ENCODE peak calls at places on chromosome 10, in nine cellular contexts. D is CD8-positive, alpha-beta T cell; C is GM23248; L is prostate gland; R is GM23338; F is MM.1S; O is left ventricle myocardium inferior; T is esophagus squamous epithelium; N is left lung. G is an unnamed sample. For H3K4me1, the result is how much of the 10 kb centered on the place peaks cover.

GRCh38 chr10:35464805-35465456 is 128.6 kb downstream of the CCNY start:
- DNase-seq in D (no peak), C (peak), L (no peak), R (peak), F (no peak), O (no peak), T (no peak), N (no peak), G (peak)

GRCh38 chr10:19832624-19833507 is 16.6 kb downstream of the PLXDC2 start:
- DNase-seq in D (no peak), C (no peak), L (peak), R (peak), F (no peak), O (no peak), T (no peak), N (no peak), G (peak)

GRCh38 chr10:34808789-34809745 is 6.0 kb downstream of the PARD3 start:
- DNase-seq in D (no peak), C (peak), L (no peak), R (peak), F (peak), O (peak), T (no peak), N (peak), G (peak)

GRCh38 chr10:77180794-77181193 is 456.8 kb downstream of the KCNMA1 start:
- DNase-seq in D (no peak), C (peak), L (no peak), R (no peak), F (no peak), O (no peak), T (no peak), N (no peak), G (no peak)

GRCh38 chr10:34736976-34737771 is 77.9 kb downstream of the PARD3 start:
- DNase-seq in D (no peak), C (no peak), L (no peak), R (no peak), F (no peak), O (no peak), T (no peak), N (no peak), G (no peak)

GRCh38 chr10:132555648-132556575 is 18.3 kb downstream of the INPP5A start:
- DNase-seq in D (no peak), C (no peak), L (no peak), R (no peak), F (no peak), O (peak), T (no peak), N (no peak), G (no peak)

GRCh38 chr10:89440262-89440661 is 25.9 kb downstream of the IFIT5 start:
- DNase-seq in D (no peak), C (no peak), L (no peak), R (no peak), F (no peak), O (peak), T (no peak), N (peak), G (no peak)

GRCh38 chr10:103584216-103585010 is 90.9 kb downstream of the NEURL1 start:
- DNase-seq in D (peak), C (peak), L (no peak), R (peak), F (peak), O (no peak), T (no peak), N (no peak), G (no peak)

GRCh38 chr10:50470798-50471582 is 152.8 kb downstream of the SGMS1 start:
- DNase-seq in D (no peak), C (peak), L (peak), R (peak), F (no peak), O (no peak), T (no peak), N (no peak), G (peak)

GRCh38 chr10:50467209-50467608 is 156.5 kb downstream of the SGMS1 start:
- DNase-seq in D (no peak), C (no peak), L (no peak), R (no peak), F (no peak), O (no peak), T (no peak), N (no peak), G (no peak)

GRCh38 chr10:50469778-50470193 is 154.0 kb downstream of the SGMS1 start:
- DNase-seq in D (no peak), C (peak), L (no peak), R (no peak), F (no peak), O (no peak), T (no peak), N (no peak), G (no peak)

GRCh38 chr10:50470345-50470744 is 153.4 kb downstream of the SGMS1 start:
- DNase-seq in D (no peak), C (peak), L (no peak), R (peak), F (no peak), O (no peak), T (no peak), N (no peak), G (no peak)

DNA sequence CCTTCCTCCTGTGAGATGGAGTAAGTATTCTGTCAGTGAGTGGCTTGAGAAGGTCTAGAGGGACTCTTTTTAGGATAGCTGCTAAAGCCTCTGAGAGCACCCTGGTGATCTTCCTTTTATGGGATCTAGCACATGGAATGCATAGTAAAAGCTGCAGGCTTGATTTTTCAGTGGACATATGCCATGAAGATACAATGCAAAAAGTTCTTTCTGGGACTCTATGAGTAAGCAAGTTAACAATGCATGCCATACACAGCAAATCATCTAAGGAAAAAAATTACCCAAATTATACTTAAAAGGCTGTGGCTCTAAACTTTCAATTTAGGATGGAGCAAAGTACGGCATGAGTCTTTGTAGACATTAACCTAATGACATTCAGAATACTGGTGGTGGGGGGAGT is 154.5 kb downstream of the SGMS1 start:
- DNase-seq in D (no peak), C (peak), L (no peak), R (no peak), F (no peak), O (no peak), T (no peak), N (no peak), G (peak)
- H3K4me1 ChIP-seq in D (under half), C (under half), L (under half), R (under half), F (under half), O (half or more), T (under half), N (under half), G (under half)

DNA sequence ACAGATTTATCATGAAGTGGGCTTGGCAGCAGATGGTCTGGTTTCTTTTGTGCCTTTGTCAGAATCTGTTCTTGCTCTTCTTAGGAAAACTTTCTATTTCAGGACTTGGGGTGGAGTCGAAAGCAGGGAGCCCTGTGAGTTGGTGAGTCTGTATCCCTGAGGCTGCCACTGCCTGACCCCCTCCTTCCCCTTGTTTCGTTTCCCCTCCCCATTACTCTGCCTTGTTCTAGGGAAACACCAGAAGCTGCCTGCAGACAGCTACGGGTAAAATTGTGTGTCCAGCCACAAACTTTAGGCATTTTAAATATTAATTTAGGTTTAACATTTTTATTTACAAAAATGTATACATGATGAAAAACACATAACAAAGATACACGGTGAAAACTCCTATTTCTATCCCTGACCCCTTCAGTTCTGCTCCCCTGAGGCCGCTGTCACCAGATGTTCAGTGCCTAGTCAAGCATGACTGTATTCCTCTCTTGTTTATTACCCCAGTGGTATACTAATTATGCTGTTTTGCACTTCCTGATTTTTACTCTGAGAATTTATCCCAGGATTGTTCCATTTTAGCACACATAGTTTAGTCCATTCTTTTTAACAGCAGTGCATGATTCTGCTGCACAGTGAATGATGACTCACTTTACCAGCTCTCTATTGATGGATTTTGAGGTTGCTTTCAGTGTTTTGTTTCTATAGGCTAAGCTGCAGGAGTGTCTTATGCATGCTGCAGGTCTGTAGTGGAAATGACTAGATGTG is 9.1 kb downstream of the TSPAN14 start:
- DNase-seq in D (no peak), C (peak), L (no peak), R (no peak), F (no peak), O (no peak), T (no peak), N (no peak), G (peak)
- H3K4me1 ChIP-seq in D (half or more), C (half or more), L (half or more), R (half or more), F (under half), O (half or more), T (half or more), N (half or more), G (half or more)

GRCh38 chr10:79133386-79133785 is 64.6 kb downstream of the ZMIZ1 start:
- DNase-seq in D (no peak), C (no peak), L (no peak), R (no peak), F (no peak), O (no peak), T (no peak), N (no peak), G (no peak)
- H3K4me1 ChIP-seq in D (under half), C (under half), L (under half), R (half or more), F (under half), O (half or more), T (half or more), N (under half), G (half or more)

GRCh38 chr10:70300461-70300860 is 16.7 kb upstream of the NPFFR1 start:
- DNase-seq in D (no peak), C (no peak), L (no peak), R (no peak), F (no peak), O (no peak), T (no peak), N (no peak), G (no peak)
- H3K4me1 ChIP-seq in D (under half), C (under half), L (under half), R (under half), F (under half), O (under half), T (under half), N (under half), G (under half)

GRCh38 chr10:93236378-93237040 is 162.8 kb downstream of the CYP26A1 start:
- DNase-seq in D (no peak), C (no peak), L (no peak), R (no peak), F (no peak), O (no peak), T (no peak), N (no peak), G (no peak)

DNA sequence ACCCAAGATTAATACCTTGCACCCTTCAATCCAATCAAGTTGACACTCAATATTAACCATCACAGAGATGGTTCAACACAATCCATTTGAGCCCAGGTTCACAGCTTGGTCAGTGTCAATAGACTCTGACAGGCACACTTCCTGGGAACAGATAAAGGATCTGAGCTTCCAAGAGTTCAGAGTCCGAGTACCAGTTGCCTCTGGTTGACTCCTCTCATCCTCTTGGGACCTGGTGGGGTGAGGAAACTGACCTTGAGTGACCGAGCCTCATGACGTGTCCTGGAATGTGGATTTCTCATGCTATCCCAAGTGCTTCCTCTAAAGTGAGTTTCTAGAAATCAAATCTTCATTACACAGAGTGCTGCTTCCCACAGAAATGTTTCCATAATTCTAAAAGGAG is 162.0 kb downstream of the CYP26A1 start:
- DNase-seq in D (no peak), C (peak), L (no peak), R (no peak), F (no peak), O (no peak), T (no peak), N (no peak), G (peak)
- H3K4me1 ChIP-seq in D (under half), C (under half), L (under half), R (under half), F (under half), O (under half), T (under half), N (under half), G (under half)

GRCh38 chr10:100872034-100872791 is 40.5 kb upstream of the SLF2 start:
- DNase-seq in D (peak), C (peak), L (no peak), R (peak), F (peak), O (no peak), T (no peak), N (no peak), G (peak)

GRCh38 chr10:100875484-100876166 is 37.1 kb upstream of the SLF2 start:
- DNase-seq in D (no peak), C (no peak), L (no peak), R (no peak), F (no peak), O (no peak), T (no peak), N (no peak), G (no peak)

GRCh38 chr10:100874702-100875483 is 37.9 kb upstream of the SLF2 start:
- DNase-seq in D (no peak), C (no peak), L (no peak), R (no peak), F (no peak), O (no peak), T (no peak), N (no peak), G (no peak)

GRCh38 chr10:100873081-100873824 is 39.5 kb upstream of the SLF2 start:
- DNase-seq in D (no peak), C (no peak), L (no peak), R (no peak), F (no peak), O (no peak), T (no peak), N (no peak), G (peak)

DNA sequence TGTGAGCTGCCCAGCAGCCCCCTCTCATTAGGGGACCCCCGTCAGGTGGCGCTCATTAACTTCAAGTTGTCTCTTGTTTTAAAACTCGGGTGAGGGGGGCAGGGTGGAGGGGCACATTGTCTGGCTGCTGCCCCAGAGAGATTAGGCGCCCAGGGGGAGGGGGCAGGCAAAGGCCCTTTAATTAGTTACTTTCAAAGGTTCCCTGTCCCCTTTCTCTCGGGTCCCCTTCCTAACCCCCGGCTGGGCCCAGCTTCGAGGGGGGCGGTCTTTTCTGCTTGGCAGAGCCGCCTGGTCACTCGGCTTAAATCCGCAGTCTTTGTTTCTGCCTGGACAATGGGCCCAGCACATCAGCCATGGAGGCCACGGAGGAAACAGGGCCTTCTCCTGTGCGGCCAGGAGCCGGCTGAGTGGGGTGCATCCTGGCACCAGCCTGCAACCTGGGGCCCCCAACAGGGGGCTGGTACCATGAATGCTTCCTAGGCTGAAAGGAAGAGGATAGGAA is 38.9 kb upstream of the SLF2 start:
- DNase-seq in D (no peak), C (no peak), L (no peak), R (no peak), F (no peak), O (no peak), T (no peak), N (no peak), G (no peak)
- H3K4me1 ChIP-seq in D (under half), C (under half), L (under half), R (under half), F (under half), O (under half), T (under half), N (under half), G (under half)

DNA sequence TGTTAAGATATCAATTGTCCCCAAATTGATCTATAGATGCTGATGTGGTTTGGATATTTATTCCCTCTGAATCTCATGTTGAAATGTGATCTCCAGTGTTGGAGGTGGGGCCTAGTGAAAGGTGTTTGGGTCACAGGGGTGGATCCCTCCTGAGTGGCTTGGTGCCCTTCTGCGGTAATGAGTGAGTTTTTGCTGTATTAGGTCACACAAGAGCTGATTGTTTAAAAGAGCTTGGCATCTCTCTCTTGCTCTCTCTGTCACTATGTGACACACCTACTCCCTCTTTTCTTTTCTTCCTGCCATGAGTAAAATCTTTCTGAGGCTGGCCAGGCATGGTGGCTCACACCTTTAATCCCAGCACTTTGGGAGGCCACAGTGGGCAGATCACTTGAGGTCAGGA is 98.2 kb upstream of the KAT6B start:
- DNase-seq in D (no peak), C (peak), L (no peak), R (no peak), F (no peak), O (no peak), T (no peak), N (no peak), G (no peak)
- H3K4me1 ChIP-seq in D (under half), C (under half), L (under half), R (under half), F (under half), O (under half), T (under half), N (under half), G (under half)

DNA sequence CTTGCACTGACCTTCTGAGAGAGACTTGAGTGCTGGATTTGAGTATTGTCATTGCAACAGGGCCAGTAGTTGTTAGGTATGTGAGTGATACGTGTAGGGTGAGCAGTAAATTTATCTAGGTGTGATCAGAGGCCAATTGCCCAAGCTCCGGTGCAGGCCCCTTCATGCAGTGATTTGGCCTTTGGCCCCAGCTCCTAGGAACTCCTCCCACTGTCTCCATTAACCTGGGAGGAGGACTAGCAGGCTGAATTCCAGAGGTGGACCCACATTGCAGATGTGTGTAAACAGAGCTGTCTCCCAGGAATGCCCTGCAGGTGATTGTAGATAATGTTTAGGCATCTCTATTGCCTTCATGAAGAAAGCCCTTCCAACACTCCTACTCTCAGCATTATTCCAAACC is 19.5 kb downstream of the TCF7L2 start:
- DNase-seq in D (no peak), C (no peak), L (no peak), R (no peak), F (no peak), O (no peak), T (no peak), N (no peak), G (no peak)
- H3K4me1 ChIP-seq in D (under half), C (under half), L (under half), R (under half), F (under half), O (under half), T (under half), N (under half), G (under half)

GRCh38 chr10:31759816-31760626 is 168.6 kb downstream of the ARHGAP12 start:
- DNase-seq in D (peak), C (peak), L (peak), R (peak), F (peak), O (peak), T (peak), N (peak), G (peak)
- H3K4me1 ChIP-seq in D (under half), C (under half), L (under half), R (under half), F (under half), O (under half), T (under half), N (under half), G (under half)

G was measured in astrocyte.